ENCODE peak calls at places on chromosomes 13 and 19, in eight cellular contexts. U is fibroblast of gingiva; G is stimulated activated CD4-positive, alpha-beta T cell treated with anti-CD3 and anti-CD28 coated beads, TNF-alpha, amount 100 ng/mL, for 48 hours; P is natural killer cell treated with Interleukin-12 subunit alpha and Interleukin-12 subunit beta and Interleukin-15 and Interleukin-18, amount 100 ng/mL, for 72 hours; X is T-helper 9 cell; T is head of caudate nucleus; N is left ventricle myocardium inferior; C is C1 segment of cervical spinal cord. F is an unnamed sample.

GRCh38 chr19:38210458-38210987 is 13.5 kb downstream of the DPF1 start:
- DNase-seq in U (no peak), G (no peak), P (no peak), X (no peak), T (peak; percentile 92), N (peak; percentile 74), C (peak; percentile 43), F (peak; percentile 62)

GRCh38 chr13:76641056-76641455 is 245.1 kb downstream of the KCTD12 start:
- DNase-seq in U (peak; percentile 26), G (no peak), P (no peak), X (no peak), T (no peak), N (no peak), C (no peak), F (no peak)

GRCh38 chr13:27170521-27171243 is 929 bp downstream of the USP12 start:
- DNase-seq in U (no peak), G (peak; percentile 14), P (peak; percentile 67), X (peak; percentile 17), T (peak; percentile 28), N (peak; percentile 36), C (peak; percentile 37), F (no peak)

GRCh38 chr13:34863360-34864135 is 78.5 kb upstream of the NBEA start:
- DNase-seq in U (peak; percentile 86), G (no peak), P (no peak), X (no peak), T (no peak), N (no peak), C (no peak), F (no peak)

GRCh38 chr13:73697166-73697565 is 437.0 kb downstream of the KLF12 start:
- DNase-seq in U (no peak), G (no peak), P (no peak), X (no peak), T (no peak), N (no peak), C (no peak), F (no peak)

GRCh38 chr19:6611441-6611852 is 20.5 kb upstream of the CD70 start:
- DNase-seq in U (no peak), G (no peak), P (no peak), X (no peak), T (no peak), N (no peak), C (no peak), F (no peak)

GRCh38 chr19:18744019-18744418 is 47.1 kb downstream of the COMP start:
- DNase-seq in U (no peak), G (no peak), P (no peak), X (no peak), T (no peak), N (no peak), C (no peak), F (no peak)

GRCh38 chr19:39563408-39563807 is 23.4 kb upstream of the EID2 start:
- DNase-seq in U (no peak), G (no peak), P (no peak), X (no peak), T (no peak), N (no peak), C (no peak), F (no peak)

GRCh38 chr13:82298110-82298509 is 1584.2 kb downstream of the SLITRK1 start:
- DNase-seq in U (no peak), G (no peak), P (no peak), X (no peak), T (no peak), N (no peak), C (no peak), F (no peak)

GRCh38 chr13:73467103-73467502 is 408.3 kb downstream of the KLF5 start:
- DNase-seq in U (no peak), G (no peak), P (no peak), X (no peak), T (no peak), N (no peak), C (no peak), F (no peak)

GRCh38 chr19:44202470-44202869 is 9.9 kb upstream of the ZNF227 start:
- DNase-seq in U (peak; percentile 83), G (no peak), P (no peak), X (no peak), T (no peak), N (no peak), C (no peak), F (no peak)

GRCh38 chr13:39930060-39930459 is 274.6 kb downstream of the COG6 start:
- DNase-seq in U (no peak), G (no peak), P (no peak), X (no peak), T (no peak), N (no peak), C (no peak), F (no peak)

GRCh38 chr13:45674908-45675307 is 27.2 kb upstream of the CBY2 start:
- DNase-seq in U (peak; percentile 37), G (no peak), P (no peak), X (no peak), T (no peak), N (no peak), C (no peak), F (no peak)

GRCh38 chr13:46314587-46314986 is 72.5 kb downstream of the RUBCNL start:
- DNase-seq in U (no peak), G (no peak), P (no peak), X (no peak), T (no peak), N (no peak), C (no peak), F (no peak)

GRCh38 chr13:109778102-109778542 is 8.3 kb downstream of the IRS2 start:
- DNase-seq in U (peak; percentile 45), G (no peak), P (no peak), X (no peak), T (no peak), N (no peak), C (no peak), F (no peak)

GRCh38 chr19:11190501-11190900 is 6.8 kb downstream of the KANK2 start:
- DNase-seq in U (no peak), G (no peak), P (no peak), X (no peak), T (no peak), N (no peak), C (no peak), F (no peak)

GRCh38 chr13:24719139-24719538 is 38.9 kb downstream of the ATP12A start:
- DNase-seq in U (no peak), G (no peak), P (no peak), X (no peak), T (no peak), N (no peak), C (no peak), F (no peak)

GRCh38 chr13:112028481-112028880 is 38.5 kb upstream of the SOX1 start:
- DNase-seq in U (no peak), G (no peak), P (no peak), X (no peak), T (no peak), N (no peak), C (no peak), F (no peak)

GRCh38 chr13:22648325-22648758 is 532.4 kb upstream of the SGCG start:
- DNase-seq in U (no peak), G (no peak), P (no peak), X (no peak), T (no peak), N (no peak), C (no peak), F (no peak)

F was measured in substantia nigra.